ENCODE peak calls at places on chromosomes 5 and 9, in seven cellular contexts. Z is GM12878, F is H1, C is K562, O is GM12892, B is SK-N-SH, S is HepG2. D is an unnamed sample.

GRCh38 chr5:116453920-116454319 is 120.7 kb downstream of the SEMA6A start:
- DNase-seq in C (no peak), F (no peak), B (peak; percentile 52), Z (no peak), S (peak; percentile 61), O (no peak), D (no peak)

GRCh38 chr5:43313854-43314457 is 744 bp upstream of the HMGCS1 start:
- DNase-seq in Z (no peak), O (no peak), B (no peak), F (no peak), S (no peak), C (no peak), D (no peak)

GRCh38 chr5:125210241-125210947 is 464.0 kb upstream of the ZNF608 start:
- DNase-seq in C (no peak), Z (no peak), F (no peak), S (no peak), O (no peak), B (no peak), D (no peak)

GRCh38 chr5:43295202-43295601 is 18.0 kb downstream of the HMGCS1 start:
- DNase-seq in B (no peak), Z (no peak), O (no peak), F (no peak), C (no peak), S (no peak), D (no peak)

GRCh38 chr5:96431376-96432244 is 1.4 kb downstream of the PCSK1 start:
- DNase-seq in F (no peak), C (no peak), Z (no peak), O (no peak), B (no peak), S (no peak), D (no peak)

GRCh38 chr5:4007001-4007400 is 411.4 kb downstream of the IRX1 start:
- DNase-seq in B (no peak), F (no peak), Z (no peak), C (no peak), O (no peak), S (no peak), D (no peak)

GRCh38 chr5:6359941-6360683 is 18.2 kb downstream of the MED10 start:
- DNase-seq in C (no peak), F (no peak), Z (no peak), O (no peak), B (peak; percentile 46), S (no peak), D (peak; percentile 32)

GRCh38 chr5:20972419-20972925 is 984.5 kb upstream of the CDH18 start:
- DNase-seq in Z (no peak), F (peak; percentile 1), O (no peak), S (peak; percentile 3), C (no peak), B (peak; percentile 0), D (no peak)

GRCh38 chr5:117357886-117358285 is 783.3 kb upstream of the SEMA6A start:
- DNase-seq in Z (no peak), O (no peak), S (no peak), F (no peak), C (no peak), B (peak; percentile 11), D (no peak)

GRCh38 chr5:135217669-135218485 is 181.2 kb downstream of the MACROH2A1 start:
- DNase-seq in F (no peak), O (no peak), S (no peak), B (no peak), C (peak; percentile 53), Z (no peak), D (no peak)

GRCh38 chr5:178404987-178405386 is 172.4 kb upstream of the PHYKPL start:
- DNase-seq in B (no peak), F (no peak), S (no peak), O (no peak), C (no peak), Z (no peak), D (no peak)

GRCh38 chr9:68738346-68738745 is 33.3 kb downstream of the PIP5K1B start:
- DNase-seq in B (no peak), Z (no peak), C (no peak), O (no peak), S (no peak), F (no peak), D (no peak)

GRCh38 chr5:6471252-6471651 is 22.6 kb downstream of the UBE2QL1 start:
- DNase-seq in B (no peak), O (no peak), F (no peak), S (no peak), Z (no peak), C (no peak), D (no peak)

GRCh38 chr5:52864884-52865283 is 77.2 kb downstream of the ITGA1 start:
- DNase-seq in S (peak; percentile 86), C (no peak), F (no peak), B (no peak), O (no peak), Z (no peak), D (no peak)

GRCh38 chr5:171388816-171389168 is 1.1 kb downstream of the NPM1 start:
- DNase-seq in O (no peak), F (no peak), S (no peak), C (no peak), Z (no peak), B (no peak), D (no peak)

GRCh38 chr5:125409496-125410351 is 663.3 kb upstream of the ZNF608 start:
- DNase-seq in Z (no peak), F (no peak), B (no peak), S (no peak), O (no peak), C (no peak), D (no peak)

GRCh38 chr9:91958179-91958578 is 8.2 kb upstream of the ROR2 start:
- DNase-seq in F (no peak), C (no peak), Z (no peak), S (no peak), O (no peak), B (no peak), D (no peak)

GRCh38 chr9:28824410-28824963 is 1251.2 kb upstream of the C9orf72 start:
- DNase-seq in B (no peak), O (no peak), Z (no peak), F (no peak), S (no peak), C (no peak), D (no peak)

GRCh38 chr9:88378317-88378716 is 9.9 kb upstream of the SPIN1 start:
- DNase-seq in B (peak; percentile 20), F (no peak), S (no peak), C (no peak), O (no peak), Z (no peak), D (no peak)

GRCh38 chr5:43203373-43203772 is 11.3 kb downstream of the NIM1K start:
- DNase-seq in F (no peak), C (no peak), O (no peak), Z (no peak), B (no peak), S (no peak), D (no peak)

GRCh38 chr9:105127863-105128220 is 116.6 kb upstream of the SLC44A1 start:
- DNase-seq in B (no peak), S (no peak), C (no peak), Z (peak; percentile 72), F (no peak), O (peak; percentile 25), D (peak; percentile 48)

GRCh38 chr9:1718836-1719235 is 296.3 kb upstream of the SMARCA2 start:
- DNase-seq in B (no peak), Z (no peak), S (no peak), O (no peak), F (no peak), C (no peak), D (no peak)
- TF ChIP-seq TAF1 in B (no peak), Z (no peak), S (no peak), O (no peak), F (no peak), C (no peak), D (no peak)

DNA sequence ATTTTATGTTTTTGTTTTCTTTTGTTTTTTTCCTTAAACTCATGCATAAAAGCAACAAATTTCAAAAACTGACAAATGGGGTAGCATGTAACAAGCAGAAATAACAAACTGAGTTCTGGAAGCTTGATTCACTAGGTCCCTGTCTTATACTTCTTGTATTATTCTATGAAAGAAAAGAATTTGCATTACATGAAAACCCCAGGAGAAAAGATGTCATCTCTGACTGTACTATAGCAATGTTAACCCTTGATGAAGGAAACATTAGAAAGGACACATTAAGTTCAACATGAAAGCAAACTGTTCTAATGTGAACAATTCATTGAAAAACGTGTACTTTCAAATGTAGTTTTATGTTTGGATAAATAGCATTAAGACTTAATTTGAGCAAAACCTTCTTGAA is 9.2 kb downstream of the RAB14 start:
- DNase-seq in S (no peak), F (no peak), Z (no peak), B (no peak), O (no peak), C (no peak), D (no peak)
- TF ChIP-seq TAF1 in S (no peak), F (no peak), Z (no peak), B (no peak), O (no peak), C (no peak), D (no peak)

DNA sequence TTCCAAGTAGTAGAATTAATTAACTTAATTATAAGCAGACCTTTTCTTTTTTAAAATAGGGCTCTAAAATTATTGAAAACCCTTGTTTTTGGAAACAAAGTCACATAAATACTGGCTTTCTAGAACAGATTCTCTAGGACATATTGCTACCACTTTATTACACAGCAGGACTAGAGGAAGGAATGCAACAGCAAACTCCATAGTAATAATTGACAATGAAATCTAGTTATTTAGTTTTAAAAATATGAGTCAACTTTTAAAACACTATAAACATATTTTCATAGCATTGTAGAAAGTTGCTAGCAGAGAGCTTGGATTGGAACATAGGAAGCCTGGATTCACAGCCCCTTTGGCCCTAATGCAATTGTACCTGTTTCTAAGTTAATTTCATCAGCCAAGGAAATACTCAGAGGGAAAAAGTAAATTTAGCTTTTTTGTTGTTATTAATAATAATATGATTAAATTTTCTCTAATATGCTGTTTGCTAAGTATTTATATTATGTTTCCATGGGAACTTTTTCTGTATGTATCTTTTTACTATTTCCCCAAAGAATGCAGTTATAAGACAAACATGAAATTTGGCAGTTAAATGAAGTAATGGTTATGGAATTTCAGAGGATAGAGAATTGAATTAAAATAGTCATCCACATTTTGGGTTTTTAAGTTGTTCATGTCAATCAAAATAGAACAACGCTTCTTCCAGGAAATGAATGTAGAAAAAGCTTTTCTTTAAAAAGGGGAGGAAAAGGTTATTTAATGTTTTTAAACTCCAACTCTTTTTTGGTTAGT is 45.6 kb downstream of the VCAN start:
- DNase-seq in S (no peak), C (no peak), O (no peak), Z (no peak), B (no peak), F (no peak), D (no peak)
- TF ChIP-seq TAF1 in S (no peak), C (no peak), O (no peak), Z (no peak), B (no peak), F (no peak), D (no peak)

DNA sequence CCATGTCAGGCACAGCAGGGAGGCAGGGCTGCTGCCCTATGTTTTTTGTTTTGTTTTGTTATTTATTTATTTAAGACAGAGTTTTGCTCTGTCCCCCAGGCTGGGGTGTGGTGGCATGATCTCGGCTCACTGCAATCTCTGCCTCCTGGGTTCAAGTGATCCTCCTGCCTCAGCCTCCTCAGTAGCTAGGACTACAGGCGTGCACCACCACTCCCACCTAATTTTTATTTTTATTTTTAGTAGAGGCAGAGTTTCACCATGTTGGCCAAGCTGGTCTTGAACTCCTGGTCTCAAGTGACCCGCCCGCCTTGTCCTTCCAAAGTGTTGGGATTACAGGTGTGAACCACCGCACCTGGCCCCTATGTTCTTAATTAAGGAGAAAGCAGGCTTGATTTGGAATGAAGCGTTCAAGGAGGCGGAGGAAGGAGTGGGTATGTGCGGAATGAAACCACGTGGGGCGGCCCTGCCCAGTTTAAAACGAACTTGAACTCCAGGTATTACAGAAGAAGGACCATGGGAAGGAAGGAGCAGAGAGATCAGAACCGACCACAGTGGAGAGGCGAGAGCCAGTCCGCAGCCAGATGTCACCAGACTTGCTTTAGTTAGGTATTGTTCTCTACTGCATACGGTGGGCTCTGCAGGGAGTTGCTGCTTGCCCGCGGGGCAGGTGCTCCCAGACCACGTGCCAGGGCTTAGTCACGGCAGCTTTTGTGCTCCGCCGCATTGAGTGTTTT is 34.9 kb upstream of the EPB41L4B start:
- DNase-seq in O (no peak), S (no peak), Z (no peak), F (no peak), B (no peak), C (no peak), D (no peak)
- TF ChIP-seq TAF1 in O (no peak), S (no peak), Z (no peak), F (no peak), B (no peak), C (no peak), D (no peak)